ENCODE peak calls at places on chromosomes 1 and 21, in five cellular contexts. P is body of pancreas, L is right lobe of liver, Z is spleen, N is testis. Y is an unnamed sample.
A peak's percentile ranks its signal among the peaks of the same experiment; 100 is the strongest.

GRCh38 chr1:22798083-22798482 is 87.4 kb downstream of the EPHB2 start:
- DNase-seq in P (no peak), L (no peak), Z (no peak), N (no peak), Y (no peak)

GRCh38 chr1:145999321-146000024 is 3.1 kb upstream of the TXNIP start:
- DNase-seq in P (peak; percentile 76), L (peak; percentile 67), Z (no peak), N (no peak), Y (no peak)

GRCh38 chr1:59079434-59080135 is 217.3 kb upstream of the FGGY start:
- DNase-seq in P (no peak), L (no peak), Z (no peak), N (no peak), Y (no peak)

GRCh38 chr1:236844499-236845271 is 49.6 kb downstream of the MTR start:
- DNase-seq in P (no peak), L (no peak), Z (no peak), N (peak; percentile 44), Y (no peak)

GRCh38 chr1:217919683-217920502 is 288.7 kb downstream of the SPATA17 start:
- DNase-seq in P (no peak), L (no peak), Z (no peak), N (no peak), Y (no peak)

GRCh38 chr1:99334991-99335390 is 70.7 kb downstream of the PLPPR4 start:
- DNase-seq in P (no peak), L (no peak), Z (no peak), N (no peak), Y (no peak)

GRCh38 chr1:45411510-45411899 is 71.3 kb upstream of the MUTYH start:
- DNase-seq in P (no peak), L (no peak), Z (no peak), N (no peak), Y (no peak)

GRCh38 chr21:45098867-45099266 is 24.5 kb downstream of the ADARB1 start:
- DNase-seq in P (no peak), L (no peak), Z (no peak), N (no peak), Y (no peak)

GRCh38 chr1:201741763-201742342 is 87.1 kb upstream of the IPO9 start:
- DNase-seq in P (no peak), L (no peak), Z (no peak), N (no peak), Y (no peak)

GRCh38 chr1:24724345-24725208 is 20.7 kb upstream of the CLIC4 start:
- DNase-seq in P (no peak), L (no peak), Z (no peak), N (peak; percentile 72), Y (no peak)

GRCh38 chr21:45435405-45435981 is 30.5 kb downstream of the COL18A1 start:
- DNase-seq in P (no peak), L (no peak), Z (no peak), N (no peak), Y (no peak)

GRCh38 chr1:147723691-147724323 is 36.6 kb downstream of the GJA5 start:
- DNase-seq in P (peak; percentile 28), L (no peak), Z (no peak), N (peak; percentile 36), Y (peak; percentile 52)

GRCh38 chr1:198947456-198947855 is 308.6 kb downstream of the PTPRC start:
- DNase-seq in P (no peak), L (no peak), Z (no peak), N (no peak), Y (no peak)

GRCh38 chr21:37225440-37225839 is 41.7 kb downstream of the VPS26C start:
- DNase-seq in P (no peak), L (no peak), Z (no peak), N (peak; percentile 2), Y (no peak)

GRCh38 chr1:218537131-218537904 is 192.2 kb downstream of the TGFB2 start:
- DNase-seq in P (no peak), L (no peak), Z (no peak), N (no peak), Y (no peak)

GRCh38 chr1:244218220-244218619 is 167.1 kb downstream of the ZBTB18 start:
- DNase-seq in P (no peak), L (no peak), Z (no peak), N (no peak), Y (no peak)

GRCh38 chr1:844472-845026 is 79.2 kb upstream of the SAMD11 start:
- DNase-seq in P (no peak), L (no peak), Z (no peak), N (no peak), Y (no peak)

GRCh38 chr1:241413974-241414373 is 57.0 kb upstream of the RGS7 start:
- DNase-seq in P (no peak), L (no peak), Z (peak; percentile 23), N (no peak), Y (no peak)

GRCh38 chr21:31351973-31352372 is 7.9 kb upstream of the TIAM1 start:
- DNase-seq in P (no peak), L (no peak), Z (no peak), N (no peak), Y (no peak)

GRCh38 chr1:173507205-173507846 is 30.2 kb downstream of the PRDX6 start:
- DNase-seq in P (no peak), L (no peak), Z (no peak), N (no peak), Y (no peak)

GRCh38 chr1:37325509-37326437 is 148.6 kb upstream of the ZC3H12A start:
- DNase-seq in P (no peak), L (no peak), Z (no peak), N (peak; percentile 29), Y (no peak)

GRCh38 chr1:107467811-107468210 is 327.0 kb downstream of the NTNG1 start:
- DNase-seq in P (no peak), L (no peak), Z (no peak), N (no peak), Y (no peak)

GRCh38 chr1:197632651-197633050 is 142.6 kb downstream of the DENND1B start:
- DNase-seq in P (no peak), L (no peak), Z (no peak), N (no peak), Y (no peak)

GRCh38 chr1:64903593-64903992 is 62.8 kb downstream of the JAK1 start:
- DNase-seq in P (no peak), L (no peak), Z (no peak), N (no peak), Y (no peak)

GRCh38 chr1:234512376-234512965 is 33.5 kb upstream of the TARBP1 start:
- DNase-seq in P (no peak), L (no peak), Z (no peak), N (no peak), Y (no peak)

GRCh38 chr1:156599811-156600210 is 1.5 kb downstream of the GPATCH4 start:
- DNase-seq in P (no peak), L (no peak), Z (no peak), N (no peak), Y (no peak)

GRCh38 chr21:36010801-36011200 is 49.5 kb downstream of the SETD4 start:
- DNase-seq in P (no peak), L (no peak), Z (no peak), N (no peak), Y (no peak)

GRCh38 chr1:87330201-87330953 is 1.7 kb downstream of the LMO4 start:
- DNase-seq in P (no peak), L (no peak), Z (peak; percentile 79), N (peak; percentile 49), Y (peak; percentile 54)

GRCh38 chr21:26169061-26169610 is 1.4 kb downstream of the APP start:
- DNase-seq in P (peak; percentile 49), L (no peak), Z (no peak), N (peak; percentile 80), Y (peak; percentile 52)

GRCh38 chr1:78375996-78376395 is 114.8 kb upstream of the PTGFR start:
- DNase-seq in P (no peak), L (no peak), Z (no peak), N (no peak), Y (no peak)

GRCh38 chr1:939511-940107 is 15.9 kb downstream of the SAMD11 start:
- DNase-seq in P (no peak), L (no peak), Z (no peak), N (no peak), Y (no peak)

DNA sequence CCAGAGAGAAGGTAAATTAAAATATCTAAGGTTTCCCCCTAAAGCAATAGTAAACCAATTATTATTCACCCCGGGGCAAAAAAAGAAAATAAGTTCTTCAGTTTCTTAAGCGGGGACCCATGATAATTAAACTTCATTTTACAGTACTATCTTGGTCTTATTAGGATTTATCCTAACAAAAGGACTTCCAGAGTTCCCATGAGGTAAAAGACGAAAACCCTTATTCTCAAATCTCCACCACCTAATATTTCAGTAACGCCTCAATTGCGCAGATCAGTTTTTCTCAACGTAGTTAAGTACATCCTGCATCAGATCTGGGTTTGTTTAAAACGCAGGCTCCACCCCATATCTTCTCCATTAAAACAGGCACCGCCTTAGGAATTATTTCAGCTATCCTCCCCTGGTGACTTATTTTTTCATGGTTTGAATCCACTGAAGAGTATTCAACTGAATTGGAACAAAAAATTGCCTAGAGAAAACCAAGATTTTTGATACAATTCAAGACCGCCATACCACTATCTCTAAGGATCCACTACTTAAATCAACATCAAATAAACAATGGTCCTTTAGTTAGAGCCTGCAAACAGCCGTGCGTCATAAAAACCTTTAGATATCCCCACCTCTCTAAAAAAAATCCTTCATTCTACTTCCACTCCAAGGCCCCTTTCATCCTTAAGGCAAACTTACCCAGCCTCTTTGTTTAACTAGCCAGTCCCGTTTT is 1.7 kb downstream of the MCL1 start:
- DNase-seq in P (no peak), L (no peak), Z (no peak), N (no peak), Y (no peak)
- TF ChIP-seq POLR2A in P (no peak), L (no peak), Z (no peak), N (no peak), Y (peak; percentile 7)

GRCh38 chr1:18654599-18654998 is 24.0 kb downstream of the PAX7 start:
- DNase-seq in P (no peak), L (no peak), Z (no peak), N (no peak), Y (no peak)

GRCh38 chr1:18657436-18658179 is 27.0 kb downstream of the PAX7 start:
- DNase-seq in P (no peak), L (no peak), Z (no peak), N (no peak), Y (no peak)

GRCh38 chr1:18661404-18662285 is 31.0 kb downstream of the PAX7 start:
- DNase-seq in P (no peak), L (no peak), Z (no peak), N (no peak), Y (no peak)

GRCh38 chr1:18662286-18662639 is 31.6 kb downstream of the PAX7 start:
- DNase-seq in P (no peak), L (no peak), Z (no peak), N (no peak), Y (no peak)

DNA sequence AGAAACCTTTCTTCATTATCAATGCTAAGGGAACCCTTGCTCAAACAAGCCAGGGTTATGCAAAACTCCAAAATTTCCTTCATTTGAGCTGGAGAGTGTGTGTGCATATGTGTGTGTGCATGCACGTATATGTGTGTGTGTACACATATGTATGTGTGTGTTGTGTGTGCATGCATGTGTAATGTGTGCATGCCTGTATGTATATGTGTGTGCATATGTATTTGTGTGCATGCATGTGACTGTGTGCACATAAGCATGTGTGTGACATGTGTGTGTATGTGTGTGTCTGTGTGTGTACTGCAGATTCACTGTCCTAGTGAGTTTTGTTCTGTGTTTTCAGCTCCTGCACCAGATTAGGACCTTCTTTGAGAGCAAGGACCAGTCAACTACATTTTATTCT is 28.2 kb downstream of the PAX7 start:
- DNase-seq in P (no peak), L (no peak), Z (no peak), N (no peak), Y (no peak)
- H3K27me3 ChIP-seq in P (no peaks in the 10 kb centered on the region), L (no peaks in the 10 kb centered on the region), Z (peaks cover 98% of the 10 kb centered on the region), N (no peaks in the 10 kb centered on the region), Y (peaks cover 6% of the 10 kb centered on the region)

GRCh38 chr1:230633469-230633868 is 8.8 kb upstream of the COG2 start:
- DNase-seq in P (no peak), L (no peak), Z (no peak), N (no peak), Y (no peak)
- H3K27ac ChIP-seq in P (no peak overlapping the region), L (no peak overlapping the region), Z (no peak overlapping the region), N (no peak overlapping the region), Y (no peak overlapping the region)

GRCh38 chr21:42673633-42674328 is 20.4 kb downstream of the PDE9A start:
- DNase-seq in P (no peak), L (no peak), Z (no peak), N (no peak), Y (no peak)
- TF ChIP-seq POLR2A in P (no peak), L (no peak), Z (no peak), N (no peak), Y (no peak)